ENCODE peak calls at places on chromosomes 4 and X, in eight cellular contexts. K is testis; U is coronary artery; R is foreskin keratinocyte; D is CD8-positive, alpha-beta memory T cell; Z is GM12878; H is brain microvascular endothelial cell; Y is GM23248. F is an unnamed sample.

GRCh38 chr4:128635141-128635911 is 174.2 kb upstream of the JADE1 start:
- DNase-seq in K (peak; percentile 53), Z (no peak), R (no peak), D (no peak), U (peak; percentile 98), H (no peak), Y (no peak), F (no peak)

GRCh38 chr4:56828784-56829535 is 7.5 kb upstream of the SPINK2 start:
- DNase-seq in H (peak; percentile 31), U (no peak), K (no peak), Z (no peak), D (no peak), R (no peak), Y (peak; percentile 4), F (no peak)

GRCh38 chr4:3418029-3418762 is 23.6 kb upstream of the HGFAC start:
- DNase-seq in H (no peak), K (no peak), U (no peak), Y (no peak), D (no peak), R (no peak), Z (no peak), F (no peak)

GRCh38 chr4:142631836-142632235 is 214.3 kb downstream of the INPP4B start:
- DNase-seq in Y (no peak), D (no peak), K (no peak), Z (no peak), U (no peak), R (no peak), H (no peak), F (no peak)

GRCh38 chr4:16278178-16278577 is 51.9 kb upstream of the TAPT1 start:
- DNase-seq in Z (no peak), Y (peak; percentile 29), H (no peak), U (no peak), K (no peak), R (no peak), D (no peak), F (no peak)

GRCh38 chr4:140260227-140260626 is 106.2 kb upstream of the MAML3 start:
- DNase-seq in K (no peak), R (peak; percentile 81), U (no peak), D (no peak), Z (no peak), H (peak; percentile 86), Y (peak; percentile 95), F (peak; percentile 50)

GRCh38 chrX:119410027-119410819 is 11.1 kb downstream of the SLC25A43 start:
- DNase-seq in Z (no peak), D (no peak), R (no peak), H (peak; percentile 65), U (no peak), Y (peak; percentile 94), K (peak; percentile 17), F (no peak)

GRCh38 chr4:21041708-21042107 is 341.4 kb downstream of the PACRGL start:
- DNase-seq in U (no peak), H (no peak), R (no peak), D (no peak), K (no peak), Z (no peak), Y (no peak), F (no peak)

GRCh38 chr4:8910822-8911310 is 39.2 kb upstream of the HMX1 start:
- DNase-seq in Y (peak; percentile 71), H (no peak), D (no peak), R (no peak), Z (no peak), K (peak; percentile 10), U (peak; percentile 29), F (no peak)

GRCh38 chr4:48906283-48907173 is at the start of gene OCIAD2:
- DNase-seq in U (no peak), Z (peak; percentile 39), K (peak; percentile 86), R (no peak), D (peak; percentile 74), H (no peak), Y (peak; percentile 61), F (no peak)

GRCh38 chrX:143094501-143095110 is 68.9 kb downstream of the SPANXN4 start:
- DNase-seq in Y (no peak), R (no peak), H (no peak), Z (no peak), D (no peak), U (no peak), K (no peak), F (no peak)

GRCh38 chr4:110361921-110362320 is 114.0 kb upstream of the ENPEP start:
- DNase-seq in K (no peak), H (peak; percentile 96), D (no peak), Z (no peak), U (no peak), Y (peak; percentile 29), R (peak; percentile 63), F (peak; percentile 70)

GRCh38 chrX:113790987-113791386 is 792.9 kb upstream of the HTR2C start:
- DNase-seq in K (no peak), U (no peak), Z (no peak), D (no peak), H (no peak), R (no peak), Y (no peak), F (no peak)

GRCh38 chr4:121876976-121877773 is 6.9 kb upstream of the BBS7 start:
- DNase-seq in Z (no peak), K (no peak), R (no peak), Y (no peak), H (no peak), D (no peak), U (no peak), F (no peak)

GRCh38 chr4:8516996-8517550 is 63.1 kb upstream of the GPR78 start:
- DNase-seq in U (no peak), Z (no peak), Y (peak; percentile 51), R (no peak), D (no peak), H (no peak), K (no peak), F (no peak)

GRCh38 chrX:40120838-40121580 is 23.3 kb upstream of the BCOR start:
- DNase-seq in Y (no peak), K (no peak), Z (no peak), H (no peak), U (no peak), R (no peak), D (no peak), F (no peak)

GRCh38 chr4:16289872-16290554 is 63.7 kb upstream of the TAPT1 start:
- DNase-seq in Z (no peak), D (no peak), K (no peak), Y (peak; percentile 58), R (no peak), H (peak; percentile 37), U (no peak), F (no peak)

GRCh38 chr4:22456291-22456690 is 59.6 kb downstream of the ADGRA3 start:
- DNase-seq in Z (no peak), D (no peak), Y (no peak), H (no peak), R (no peak), K (no peak), U (no peak), F (no peak)

GRCh38 chr4:8269535-8270417 is at the start of gene HTRA3:
- DNase-seq in K (peak; percentile 43), D (no peak), Y (peak; percentile 56), R (no peak), Z (no peak), H (no peak), U (no peak), F (no peak)

DNA sequence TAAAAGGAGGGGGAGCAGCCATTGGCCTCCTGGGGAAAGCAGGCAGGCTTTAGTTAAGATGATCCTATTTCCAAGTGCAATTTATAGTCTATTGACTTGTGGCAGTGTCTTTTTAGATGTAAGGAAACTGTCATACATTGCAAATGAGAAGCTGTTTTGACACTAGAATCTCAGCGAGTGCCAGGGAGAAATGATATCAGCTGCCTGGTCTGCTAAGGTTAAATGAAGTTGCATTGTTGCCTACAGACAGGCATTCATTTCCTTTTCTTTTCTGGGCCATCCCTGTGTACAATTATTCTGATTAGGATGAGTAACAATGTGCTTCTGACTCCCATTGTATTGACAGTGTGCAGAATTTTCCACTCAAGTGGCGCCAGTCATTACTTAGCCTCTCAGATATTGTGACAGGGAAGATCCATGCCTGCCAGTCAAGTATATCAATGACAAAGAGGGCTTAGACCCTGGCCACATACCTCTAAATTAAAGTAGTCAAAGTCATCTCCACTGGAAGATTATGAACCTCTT is 231.2 kb downstream of the GPAT3 start:
- DNase-seq in Z (no peak), Y (no peak), R (no peak), U (no peak), H (no peak), D (no peak), K (no peak), F (no peak)
- H3K27ac ChIP-seq in Z (no peak overlapping the region), Y (no peak overlapping the region), R (no peak overlapping the region), U (no peak overlapping the region), H (no peak overlapping the region), D (no peak overlapping the region), K (no peak overlapping the region), F (no peak overlapping the region)

DNA sequence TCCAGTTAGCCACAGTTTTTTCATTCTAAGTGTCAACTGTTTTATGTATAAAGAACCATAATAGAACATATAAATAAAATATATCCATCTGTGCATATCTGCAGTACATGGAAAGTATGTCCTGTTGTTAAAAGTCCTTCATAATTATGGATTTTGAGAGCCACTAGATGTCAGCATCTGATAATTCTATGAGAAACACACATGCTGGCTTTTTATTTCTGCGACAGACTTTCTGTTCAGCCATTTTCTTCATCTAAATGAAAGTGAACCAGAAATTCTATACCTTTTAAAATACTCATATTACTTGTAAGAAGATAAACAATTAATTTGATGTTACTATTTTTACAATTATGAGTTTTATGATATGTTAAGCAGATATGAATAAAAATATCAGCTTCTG is 251.4 kb downstream of the GPM6A start:
- DNase-seq in H (peak; percentile 25), Y (peak; percentile 48), R (peak; percentile 1), D (no peak), U (no peak), K (no peak), Z (no peak), F (no peak)
- H3K27ac ChIP-seq in H (no peak overlapping the region), Y (no peak overlapping the region), R (no peak overlapping the region), D (no peak overlapping the region), U (no peak overlapping the region), K (no peak overlapping the region), Z (no peak overlapping the region), F (no peak overlapping the region)

DNA sequence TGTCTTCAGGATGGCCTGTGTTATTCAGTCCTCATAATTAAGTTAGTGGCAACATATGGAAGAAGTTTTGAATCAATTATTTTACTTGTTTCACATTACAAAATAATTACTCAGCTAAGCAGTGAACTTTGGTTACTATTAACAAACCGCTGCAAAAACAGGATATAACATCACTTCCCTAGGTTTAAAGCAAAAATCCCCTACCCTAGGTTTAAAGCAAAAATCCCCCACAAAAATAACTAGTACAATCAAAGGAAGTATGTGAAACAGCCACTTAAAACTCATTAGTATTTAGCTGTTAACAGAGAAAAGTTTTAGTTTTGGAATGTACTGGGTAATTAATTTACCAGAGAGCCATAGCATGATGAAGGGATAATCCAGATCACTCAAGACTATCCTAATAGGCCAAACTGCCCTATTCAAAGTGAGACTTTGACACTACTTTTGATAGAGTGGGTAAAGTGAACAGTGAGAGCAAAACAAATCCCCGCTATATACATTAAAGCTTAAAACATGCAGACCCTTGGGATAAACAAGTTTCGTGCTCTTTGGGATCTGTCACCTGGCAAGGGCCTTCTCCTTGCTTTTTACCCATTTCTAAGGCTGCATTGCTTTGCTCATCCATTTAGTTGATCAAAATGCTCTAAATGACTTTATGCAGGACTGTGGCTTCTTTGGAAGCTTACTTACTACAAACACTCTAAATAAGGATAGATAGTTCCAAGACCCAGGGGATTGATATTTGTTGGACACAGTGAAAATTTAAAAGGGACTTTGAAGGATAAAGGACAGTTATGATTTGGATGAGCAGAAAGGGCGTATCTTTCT is 36.4 kb upstream of the GPR174 start:
- DNase-seq in U (no peak), Y (no peak), D (no peak), Z (peak; percentile 55), K (no peak), H (no peak), R (no peak), F (no peak)
- H3K27ac ChIP-seq in U (no peak overlapping the region), Y (no peak overlapping the region), D (peak overlapping the region; percentile 74), Z (peak overlapping the region; percentile 24), K (no peak overlapping the region), H (no peak overlapping the region), R (no peak overlapping the region), F (no peak overlapping the region)

GRCh38 chr4:76197001-76197743 is 16.5 kb downstream of the SCARB2 start:
- DNase-seq in Z (no peak), R (no peak), K (no peak), H (peak; percentile 34), D (no peak), U (no peak), Y (peak; percentile 83), F (no peak)
- H3K27ac ChIP-seq in Z (peak overlapping the region; percentile 95), R (no peak overlapping the region), K (peak overlapping the region; percentile 75), H (peak overlapping the region; percentile 84), D (no peak overlapping the region), U (peak overlapping the region; percentile 79), Y (peak overlapping the region; percentile 88), F (peak overlapping the region; percentile 89)